ENCODE peak calls at places on chromosomes 7 and 10, in seven cellular contexts. Y is ascending aorta, J is psoas muscle, S is mesendoderm, G is astrocyte of the spinal cord, Q is AG10803, A is lower leg skin. B is an unnamed sample.

GRCh38 chr10:103983367-103983911 is 16.5 kb downstream of the SLK start:
- DNase-seq in Q (no peak), G (no peak), S (peak), J (no peak), A (no peak), Y (no peak), B (no peak)

GRCh38 chr10:123303581-123303980 is 149.4 kb downstream of the BUB3 start:
- DNase-seq in S (no peak), J (no peak), Q (no peak), Y (no peak), A (no peak), G (no peak), B (no peak)

GRCh38 chr10:116207690-116208089 is 65.3 kb downstream of the GFRA1 start:
- DNase-seq in J (no peak), Q (no peak), S (no peak), A (no peak), Y (no peak), G (no peak), B (no peak)

GRCh38 chr7:96236198-96237039 is 85.5 kb downstream of the SLC25A13 start:
- DNase-seq in Q (peak), Y (no peak), S (peak), A (peak), J (peak), G (peak), B (peak)

GRCh38 chr10:124558901-124559321 is 97.3 kb downstream of the LHPP start:
- DNase-seq in G (no peak), J (peak), A (no peak), Q (no peak), S (no peak), Y (no peak), B (no peak)

GRCh38 chr7:51045319-51046102 is 262.8 kb upstream of the GRB10 start:
- DNase-seq in Y (no peak), J (no peak), A (no peak), G (peak), S (no peak), Q (peak), B (no peak)

GRCh38 chr7:123533929-123534382 is 439 bp downstream of the IQUB start:
- DNase-seq in A (no peak), J (no peak), Q (no peak), S (no peak), Y (no peak), G (no peak), B (no peak)

GRCh38 chr7:95440394-95441038 is 5.7 kb upstream of the PON2 start:
- DNase-seq in S (no peak), Y (no peak), Q (no peak), G (no peak), J (no peak), A (no peak), B (no peak)

GRCh38 chr7:19754521-19755116 is 18.8 kb downstream of the TMEM196 start:
- DNase-seq in S (peak), Q (peak), G (peak), A (no peak), Y (no peak), J (no peak), B (no peak)

GRCh38 chr7:42763137-42763551 is 148.7 kb downstream of the C7orf25 start:
- DNase-seq in G (no peak), A (no peak), Q (no peak), S (no peak), J (no peak), Y (no peak), B (no peak)

GRCh38 chr10:3395041-3395440 is 222.5 kb upstream of the PITRM1 start:
- DNase-seq in Q (no peak), J (no peak), G (no peak), A (no peak), S (no peak), Y (no peak), B (no peak)

GRCh38 chr10:11685787-11686218 is 56.4 kb upstream of the ECHDC3 start:
- DNase-seq in Y (peak), J (peak), S (no peak), Q (peak), G (peak), A (peak), B (no peak)

GRCh38 chr7:43362652-43363428 is 220.1 kb upstream of the STK17A start:
- DNase-seq in S (peak), G (peak), Q (peak), Y (no peak), A (peak), J (peak), B (no peak)

GRCh38 chr7:134649231-134649775 is 2.6 kb downstream of the BPGM start:
- DNase-seq in Y (no peak), S (no peak), A (no peak), G (no peak), J (no peak), Q (peak), B (no peak)

GRCh38 chr10:6124666-6125065 is 35.8 kb downstream of the RBM17 start:
- DNase-seq in G (no peak), A (peak), Q (no peak), Y (no peak), S (no peak), J (no peak), B (no peak)

GRCh38 chr7:50306491-50307367 is 2.2 kb downstream of the IKZF1 start:
- DNase-seq in A (no peak), G (no peak), J (no peak), S (no peak), Y (no peak), Q (no peak), B (no peak)

GRCh38 chr10:3067859-3068179 is 471 bp downstream of the PFKP start:
- DNase-seq in Q (no peak), G (no peak), Y (no peak), J (no peak), S (no peak), A (no peak), B (no peak)

GRCh38 chr7:20738517-20739481 is 47.9 kb downstream of the SP8 start:
- DNase-seq in Q (no peak), S (no peak), G (no peak), J (no peak), A (no peak), Y (no peak), B (no peak)

GRCh38 chr7:152313879-152314604 is 121.8 kb downstream of the KMT2C start:
- DNase-seq in Q (peak), J (no peak), A (peak), S (no peak), Y (no peak), G (peak), B (no peak)

GRCh38 chr10:70546585-70546984 is 56.0 kb downstream of the PRF1 start:
- DNase-seq in S (no peak), G (no peak), Q (no peak), A (no peak), Y (no peak), J (no peak), B (no peak)

GRCh38 chr7:21526007-21526406 is 16.8 kb upstream of the DNAH11 start:
- DNase-seq in G (no peak), Q (no peak), A (no peak), J (no peak), S (no peak), Y (no peak), B (no peak)

GRCh38 chr10:6786579-6787031 is 206.5 kb upstream of the PRKCQ start:
- DNase-seq in G (peak), Y (no peak), A (no peak), S (no peak), Q (peak), J (no peak), B (no peak)

GRCh38 chr10:49107111-49107889 is 8.0 kb downstream of the VSTM4 start:
- DNase-seq in J (no peak), S (no peak), G (no peak), Q (no peak), Y (no peak), A (no peak), B (no peak)

GRCh38 chr10:88840104-88840503 is 11.5 kb downstream of the ANKRD22 start:
- DNase-seq in S (no peak), Y (no peak), Q (no peak), J (no peak), A (no peak), G (no peak), B (no peak)

GRCh38 chr7:46291064-46291463 is 370.0 kb upstream of the IGFBP3 start:
- DNase-seq in Y (no peak), G (peak), J (no peak), A (no peak), S (no peak), Q (peak), B (no peak)

GRCh38 chr7:69833964-69834363 is 235.7 kb downstream of the AUTS2 start:
- DNase-seq in S (no peak), Y (no peak), Q (no peak), G (no peak), J (no peak), A (no peak), B (no peak)

GRCh38 chr10:124414077-124414476 is 4.6 kb downstream of the OAT start:
- DNase-seq in Q (peak), S (no peak), A (no peak), G (peak), Y (no peak), J (no peak), B (no peak)

GRCh38 chr7:24573554-24574338 is 494 bp downstream of the PALS2 start:
- DNase-seq in S (peak), Q (peak), A (peak), Y (no peak), J (peak), G (peak), B (no peak)

GRCh38 chr10:27390681-27391080 is 113.4 kb upstream of the RAB18 start:
- DNase-seq in G (peak), S (no peak), J (no peak), A (peak), Q (peak), Y (no peak), B (no peak)

GRCh38 chr7:159025161-159025779 is 119.4 kb downstream of the VIPR2 start:
- DNase-seq in Q (no peak), A (no peak), S (no peak), J (no peak), G (peak), Y (no peak), B (no peak)

GRCh38 chr7:108592633-108593277 is 23.1 kb downstream of the DNAJB9 start:
- DNase-seq in J (no peak), Y (no peak), G (no peak), S (no peak), A (no peak), Q (no peak), B (no peak)

GRCh38 chr7:128361463-128362441 is at the start of gene PRRT4:
- DNase-seq in Q (no peak), G (no peak), S (peak), Y (no peak), J (peak), A (no peak), B (no peak)

GRCh38 chr10:61957806-61958205 is 56.3 kb downstream of the ARID5B start:
- DNase-seq in S (no peak), J (no peak), G (no peak), A (no peak), Q (no peak), Y (no peak), B (no peak)

GRCh38 chr7:37320840-37321468 is 127.7 kb downstream of the ELMO1 start:
- DNase-seq in J (no peak), A (no peak), Y (no peak), G (no peak), S (peak), Q (no peak), B (no peak)

GRCh38 chr7:1520574-1521234 is 9.8 kb upstream of the MAFK start:
- DNase-seq in A (no peak), Q (no peak), J (no peak), G (peak), S (no peak), Y (no peak), B (no peak)

GRCh38 chr10:32073676-32074075 is 17.5 kb upstream of the KIF5B start:
- DNase-seq in Y (no peak), J (no peak), A (no peak), G (no peak), Q (peak), S (no peak), B (no peak)

GRCh38 chr7:155489862-155490696 is 32.1 kb downstream of the EN2 start:
- DNase-seq in J (no peak), G (no peak), Y (no peak), Q (peak), A (no peak), S (no peak), B (no peak)

GRCh38 chr7:155493744-155494538 is 36.0 kb downstream of the EN2 start:
- DNase-seq in J (no peak), A (no peak), Y (no peak), S (no peak), G (no peak), Q (no peak), B (no peak)

GRCh38 chr7:155489158-155489840 is 31.4 kb downstream of the EN2 start:
- DNase-seq in Q (no peak), J (no peak), S (no peak), Y (no peak), G (no peak), A (no peak), B (no peak)

GRCh38 chr7:155490697-155491628 is 33.0 kb downstream of the EN2 start:
- DNase-seq in J (peak), S (peak), A (peak), G (no peak), Y (no peak), Q (peak), B (no peak)

DNA sequence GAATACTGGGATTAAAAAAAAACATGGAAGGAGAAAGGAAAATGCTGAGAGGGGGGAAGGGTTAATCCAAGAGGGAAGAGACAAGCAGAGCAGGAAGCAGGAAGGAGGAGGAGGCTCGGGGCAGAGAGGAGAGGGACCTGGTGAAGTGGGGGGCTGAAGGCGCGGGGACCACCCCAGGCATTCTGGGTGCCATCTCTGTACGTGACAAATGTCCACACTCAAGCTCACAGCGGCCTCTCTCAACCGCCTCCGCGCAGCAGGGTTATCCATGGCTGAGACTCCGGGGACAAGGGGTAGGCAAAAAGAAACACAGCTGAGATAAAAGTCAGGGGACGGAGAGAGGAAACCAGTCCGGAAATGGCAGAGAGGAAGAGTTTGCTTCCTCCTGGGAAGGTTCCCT is 33.9 kb downstream of the EN2 start:
- DNase-seq in S (no peak), Y (no peak), A (no peak), J (no peak), G (no peak), Q (no peak), B (no peak)
- H3K4me3 ChIP-seq in S (no peak), Y (no peak), A (no peak), J (no peak), G (no peak), Q (no peak), B (no peak)

GRCh38 chr10:72334832-72335393 is 19.8 kb downstream of the DNAJB12 start:
- DNase-seq in G (peak), A (peak), S (no peak), Y (peak), Q (peak), J (peak), B (peak)
- H3K4me3 ChIP-seq in G (no peak), A (no peak), S (no peak), Y (no peak), Q (no peak), J (peak), B (peak)

DNA sequence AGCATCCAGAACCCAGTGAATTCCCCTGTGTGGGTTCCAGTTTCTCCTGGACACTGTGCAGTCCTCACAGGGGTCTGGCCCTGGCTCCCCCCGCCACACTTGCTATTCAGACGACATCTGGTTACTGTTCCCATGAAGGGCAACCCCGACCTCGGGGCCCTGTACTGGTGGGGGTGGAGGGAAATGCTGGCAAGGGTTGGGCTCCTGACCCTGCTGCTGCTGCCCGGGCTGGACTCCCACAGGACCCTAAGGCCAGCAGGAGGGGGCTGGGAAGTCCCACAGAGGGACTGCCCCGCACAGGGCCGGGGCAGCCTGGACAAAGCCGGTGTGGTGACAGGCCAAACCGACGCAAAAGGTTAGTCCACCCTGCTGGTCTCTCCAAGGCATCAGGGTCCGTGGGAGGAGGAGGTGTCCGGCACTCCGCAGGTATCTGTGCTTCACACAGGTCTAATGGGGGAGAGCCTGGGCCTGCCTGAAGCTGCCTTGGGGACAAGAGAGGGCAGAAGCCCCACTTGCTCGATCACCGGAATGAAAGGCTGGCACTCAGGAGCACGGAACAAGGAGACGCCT is 658 bp upstream of the CPA1 start:
- DNase-seq in Y (no peak), S (no peak), Q (no peak), A (no peak), J (no peak), G (no peak), B (no peak)
- H3K4me3 ChIP-seq in Y (no peak), S (no peak), Q (no peak), A (no peak), J (no peak), G (no peak), B (no peak)

GRCh38 chr7:92044940-92045339 is 89.3 kb downstream of the CYP51A1 start:
- DNase-seq in Y (no peak), S (no peak), J (no peak), Q (no peak), G (no peak), A (no peak), B (no peak)

GRCh38 chr7:92043098-92043497 is 91.2 kb downstream of the CYP51A1 start:
- DNase-seq in A (no peak), G (no peak), S (no peak), J (no peak), Q (no peak), Y (no peak), B (no peak)

GRCh38 chr7:92042056-92042737 is 92.1 kb downstream of the CYP51A1 start:
- DNase-seq in Q (no peak), J (no peak), G (no peak), Y (no peak), S (no peak), A (no peak), B (no peak)

GRCh38 chr7:92044148-92044547 is 90.1 kb downstream of the CYP51A1 start:
- DNase-seq in G (no peak), A (no peak), Y (no peak), J (no peak), Q (no peak), S (no peak), B (no peak)

DNA sequence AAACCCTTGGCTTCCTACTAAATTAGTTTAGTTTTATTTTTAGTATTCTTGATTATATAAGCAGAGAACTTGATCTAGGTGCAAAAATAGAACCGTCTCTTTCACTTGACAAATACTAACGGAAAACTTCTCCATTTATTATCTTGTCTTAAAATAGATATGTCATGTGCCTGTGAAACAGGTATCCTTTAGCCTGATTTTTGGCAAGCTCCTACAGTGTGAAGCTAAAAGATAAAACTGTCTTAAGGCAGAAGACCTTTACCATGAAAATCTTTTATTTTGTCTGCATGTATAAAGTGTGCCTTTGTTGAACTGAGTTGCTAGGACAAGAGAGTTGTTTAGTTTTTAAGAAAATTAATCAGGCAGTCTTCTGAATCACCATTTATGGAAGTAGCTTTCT is 90.6 kb downstream of the CYP51A1 start:
- DNase-seq in A (no peak), Q (no peak), J (no peak), S (no peak), Y (no peak), G (no peak), B (no peak)
- H3K4me3 ChIP-seq in A (no peak), Q (no peak), J (peak), S (no peak), Y (no peak), G (no peak), B (peak)

DNA sequence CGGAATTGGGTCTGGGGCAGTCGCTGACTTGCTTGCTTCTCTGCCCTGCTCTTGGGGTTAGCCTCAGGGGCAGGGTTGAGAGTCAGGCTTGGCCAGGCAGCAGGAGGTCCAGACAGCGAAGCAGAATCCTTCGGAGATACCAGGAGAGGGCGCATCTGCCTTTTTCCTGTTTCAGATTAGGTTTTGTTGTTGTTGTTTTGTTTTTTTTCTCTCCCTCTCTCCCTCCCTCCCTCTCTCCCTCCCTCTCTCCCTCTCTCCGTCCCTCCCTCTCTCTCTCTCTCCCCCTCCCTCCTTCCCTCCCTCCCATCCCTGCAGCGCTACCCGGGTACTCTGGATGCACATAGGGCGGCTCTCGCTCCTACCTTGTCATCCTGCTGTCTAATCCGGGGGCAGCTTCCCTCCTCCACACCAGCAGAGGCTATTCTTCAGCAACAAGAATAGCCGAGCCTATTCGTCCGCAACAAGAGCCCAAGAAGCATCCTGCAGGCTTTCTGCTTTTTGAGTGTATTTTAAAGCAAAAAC is 758 bp upstream of the OPTN start:
- DNase-seq in J (peak), Q (peak), Y (no peak), A (peak), G (no peak), S (peak), B (no peak)
- H3K4me3 ChIP-seq in J (peak), Q (peak), Y (peak), A (peak), G (peak), S (peak), B (peak)